ENCODE peak calls at places on chromosomes 7 and 10, in four cellular contexts. I, S, A and U are unnamed samples.

GRCh38 chr7:40232242-40232929 is 97.6 kb downstream of the SUGCT start:
- DNase-seq in I (peak; percentile 20), S (peak; percentile 42), A (peak; percentile 43), U (peak; percentile 35)

GRCh38 chr10:76082956-76083355 is 651.5 kb downstream of the LRMDA start:
- DNase-seq in I (no peak), S (peak; percentile 74), A (no peak), U (no peak)

GRCh38 chr7:95126053-95126709 is 198.2 kb downstream of the PON1 start:
- DNase-seq in I (no peak), S (no peak), A (peak; percentile 30), U (no peak)

GRCh38 chr10:83666762-83667161 is 472.5 kb upstream of the GHITM start:
- DNase-seq in I (no peak), S (no peak), A (no peak), U (no peak)

GRCh38 chr7:70133291-70133690 is 535.0 kb downstream of the AUTS2 start:
- DNase-seq in I (no peak), S (no peak), A (no peak), U (no peak)

GRCh38 chr10:110483633-110484032 is 14.1 kb upstream of the DUSP5 start:
- DNase-seq in I (no peak), S (no peak), A (no peak), U (no peak)

GRCh38 chr10:109126541-109126940 is 796.8 kb downstream of the XPNPEP1 start:
- DNase-seq in I (no peak), S (no peak), A (no peak), U (no peak)

GRCh38 chr7:7672545-7673239 is 32.1 kb downstream of the UMAD1 start:
- DNase-seq in I (no peak), S (no peak), A (no peak), U (no peak)

GRCh38 chr10:58104419-58104818 is 163.3 kb downstream of the IPMK start:
- DNase-seq in I (no peak), S (no peak), A (no peak), U (no peak)

GRCh38 chr10:58517071-58517470 is 4.4 kb downstream of the BICC1 start:
- DNase-seq in I (no peak), S (no peak), A (no peak), U (no peak)

GRCh38 chr7:112889834-112890438 is 99.7 kb upstream of the TMEM168 start:
- DNase-seq in I (no peak), S (no peak), A (no peak), U (no peak)

GRCh38 chr7:132298782-132299181 is 277.5 kb downstream of the PLXNA4 start:
- DNase-seq in I (no peak), S (no peak), A (no peak), U (no peak)

GRCh38 chr10:13001041-13001886 is at the start of gene CCDC3:
- DNase-seq in I (peak; percentile 51), S (no peak), A (no peak), U (no peak)

GRCh38 chr10:62047960-62048383 is 146.5 kb downstream of the ARID5B start:
- DNase-seq in I (no peak), S (no peak), A (peak; percentile 25), U (no peak)

GRCh38 chr10:70557086-70557845 is 45.3 kb downstream of the PRF1 start:
- DNase-seq in I (no peak), S (no peak), A (no peak), U (no peak)
- H3K4me1 ChIP-seq in I (peaks cover 49% of the 10 kb centered on the region), S (peaks cover 86% of the 10 kb centered on the region), A (peaks cover 14% of the 10 kb centered on the region), U (peaks cover 5% of the 10 kb centered on the region)

DNA sequence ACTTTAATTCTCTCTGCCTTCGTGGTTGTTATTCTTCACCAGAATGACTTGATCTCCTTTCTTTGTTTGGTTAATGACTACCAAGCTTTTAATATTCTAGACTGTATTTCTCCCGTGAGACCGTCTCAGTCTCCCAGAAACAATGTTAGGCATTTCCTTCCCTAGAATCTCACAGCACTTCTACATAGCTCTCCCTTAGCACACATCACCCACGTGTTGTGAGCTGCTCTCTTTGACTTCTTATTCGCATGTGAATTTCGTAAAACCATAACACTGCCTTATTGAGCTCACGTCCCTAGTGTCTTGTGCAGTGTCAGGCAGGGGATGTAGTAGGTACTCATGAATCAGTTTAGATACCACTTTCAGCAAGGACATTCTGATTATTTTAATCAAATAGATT is 57.5 kb upstream of the MGAM2 start:
- DNase-seq in I (no peak), S (no peak), A (no peak), U (no peak)
- TF ChIP-seq TCF7L2 in I (no peak), S (no peak), A (no peak), U (no peak)

GRCh38 chr10:122173337-122173736 is 97.8 kb upstream of the BTBD16 start:
- DNase-seq in I (no peak), S (no peak), A (no peak), U (no peak)

GRCh38 chr10:122178655-122179054 is 92.4 kb upstream of the BTBD16 start:
- DNase-seq in I (no peak), S (no peak), A (no peak), U (no peak)

GRCh38 chr10:122173766-122174435 is 97.2 kb upstream of the BTBD16 start:
- DNase-seq in I (no peak), S (no peak), A (no peak), U (no peak)

GRCh38 chr10:122172311-122173008 is 98.6 kb upstream of the BTBD16 start:
- DNase-seq in I (no peak), S (no peak), A (no peak), U (no peak)

GRCh38 chr10:122176232-122176865 is 94.7 kb upstream of the BTBD16 start:
- DNase-seq in I (no peak), S (no peak), A (peak; percentile 92), U (no peak)
- H3K4me1 ChIP-seq in I (no peaks in the 10 kb centered on the region), S (peaks cover 9% of the 10 kb centered on the region), A (peaks cover 53% of the 10 kb centered on the region), U (peaks cover 26% of the 10 kb centered on the region)

GRCh38 chr10:105797234-105797890 is 1156.3 kb downstream of the SORCS3 start:
- DNase-seq in I (peak; percentile 2), S (peak; percentile 10), A (peak; percentile 8), U (peak; percentile 15)
- TF ChIP-seq TCF7L2 in I (no peak), S (no peak), A (no peak), U (no peak)

GRCh38 chr7:30473393-30473775 is 5.2 kb downstream of the NOD1 start:
- DNase-seq in I (no peak), S (no peak), A (no peak), U (no peak)

GRCh38 chr7:30474893-30475292 is 3.7 kb downstream of the NOD1 start:
- DNase-seq in I (no peak), S (no peak), A (no peak), U (no peak)

GRCh38 chr7:30475580-30475979 is 3.0 kb downstream of the NOD1 start:
- DNase-seq in I (no peak), S (no peak), A (no peak), U (no peak)

GRCh38 chr7:30473903-30474302 is 4.7 kb downstream of the NOD1 start:
- DNase-seq in I (no peak), S (no peak), A (no peak), U (no peak)

DNA sequence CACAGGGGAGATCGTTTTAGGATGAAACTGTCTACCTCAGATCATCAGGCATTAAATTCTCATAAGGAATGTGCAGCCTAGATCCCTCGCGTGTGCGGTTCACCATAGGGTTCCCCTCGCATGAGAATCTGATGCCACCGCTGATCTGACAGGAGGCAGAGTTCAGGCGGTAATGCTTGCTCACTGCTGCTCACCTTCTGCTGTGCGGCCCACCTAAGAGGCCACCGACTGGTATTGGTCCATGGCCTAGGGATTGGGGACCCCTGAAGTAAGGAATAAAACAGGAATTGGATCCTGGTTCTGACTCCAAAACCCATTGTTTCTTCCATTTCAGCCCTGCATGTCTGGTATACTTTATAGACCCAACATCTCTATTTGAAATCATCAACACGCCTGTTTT is 4.1 kb downstream of the NOD1 start:
- DNase-seq in I (no peak), S (no peak), A (no peak), U (no peak)
- H3K4me1 ChIP-seq in I (peaks cover 24% of the 10 kb centered on the region), S (peaks cover 22% of the 10 kb centered on the region), A (peaks cover 42% of the 10 kb centered on the region), U (peaks cover 16% of the 10 kb centered on the region)

GRCh38 chr7:121555558-121555957 is 159.4 kb upstream of the FAM3C start:
- DNase-seq in I (no peak), S (no peak), A (no peak), U (no peak)

GRCh38 chr7:121562274-121562673 is 166.2 kb upstream of the FAM3C start:
- DNase-seq in I (no peak), S (no peak), A (no peak), U (no peak)

GRCh38 chr7:121561717-121562116 is 165.6 kb upstream of the FAM3C start:
- DNase-seq in I (no peak), S (no peak), A (no peak), U (no peak)

GRCh38 chr7:121558288-121558687 is 162.2 kb upstream of the FAM3C start:
- DNase-seq in I (peak; percentile 21), S (no peak), A (no peak), U (no peak)

GRCh38 chr7:121557034-121557892 is 161.2 kb upstream of the FAM3C start:
- DNase-seq in I (no peak), S (no peak), A (no peak), U (no peak)
- TF ChIP-seq TCF7L2 in I (no peak), S (no peak), A (no peak), U (no peak)

GRCh38 chr10:5547934-5548660 is 23.3 kb downstream of the CALML3 start:
- DNase-seq in I (no peak), S (peak; percentile 66), A (peak; percentile 97), U (no peak)
- H3K4me1 ChIP-seq in I (peaks cover 54% of the 10 kb centered on the region), S (peaks cover 70% of the 10 kb centered on the region), A (peaks cover 90% of the 10 kb centered on the region), U (peaks cover 32% of the 10 kb centered on the region)

DNA sequence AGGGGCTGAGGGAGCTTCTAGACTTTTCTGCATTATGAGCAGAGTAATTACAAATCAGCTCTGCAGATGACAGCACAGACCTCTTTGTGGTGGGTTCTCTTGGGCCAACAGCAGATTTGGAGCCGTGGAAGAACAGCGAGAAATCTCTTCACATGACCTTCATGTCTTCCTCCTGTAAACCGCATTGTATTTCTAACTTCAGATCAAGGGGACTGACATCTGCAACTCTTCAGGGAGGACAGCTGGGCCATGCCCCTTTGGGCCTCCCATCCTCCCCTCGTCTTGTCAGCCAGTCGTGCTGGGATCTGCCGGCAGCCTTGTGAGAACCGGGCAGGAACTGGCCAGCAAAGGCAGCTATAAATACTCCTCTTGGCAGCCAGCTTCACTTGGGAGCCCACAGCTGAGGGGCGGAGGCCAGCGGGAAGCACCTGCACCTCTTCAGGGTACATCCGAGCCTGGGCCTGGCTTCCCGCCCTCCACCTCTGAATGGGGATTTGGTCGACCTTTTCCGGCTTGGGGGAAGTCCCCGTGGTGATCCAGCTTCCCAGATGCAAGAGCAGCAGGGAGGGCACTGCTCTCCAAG is 54.8 kb downstream of the STEAP1B start:
- DNase-seq in I (no peak), S (no peak), A (no peak), U (no peak)
- TF ChIP-seq TCF7L2 in I (no peak), S (no peak), A (no peak), U (no peak)